ENCODE peak calls at places on chromosomes 4 and X, in six cellular contexts. N is pancreas, I is PC-3, X is heart right ventricle, J is PC-9, E is HepG2. F is an unnamed sample. For H3K4me1, the result is how much of the 10 kb centered on the place peaks cover.

GRCh38 chr4:4853371-4853823 is 6.1 kb upstream of the MSX1 start:
- DNase-seq in N (no peak), I (no peak), X (no peak), J (no peak), E (no peak), F (no peak)

GRCh38 chr4:145420595-145421214 is 60.9 kb upstream of the SMAD1 start:
- DNase-seq in N (no peak), I (no peak), X (no peak), J (no peak), E (peak), F (no peak)

GRCh38 chr4:66059131-66059530 is 388.8 kb upstream of the EPHA5 start:
- DNase-seq in N (no peak), I (no peak), X (no peak), J (no peak), E (no peak), F (no peak)

GRCh38 chr4:140839888-140840790 is 84.0 kb upstream of the TBC1D9 start:
- DNase-seq in N (no peak), I (no peak), X (no peak), J (no peak), E (no peak), F (no peak)

GRCh38 chrX:107674480-107675364 is 46.4 kb downstream of the PRPS1 start:
- DNase-seq in N (no peak), I (no peak), X (peak), J (peak), E (no peak), F (no peak)

GRCh38 chr4:56123547-56123946 is 174.8 kb downstream of the CEP135 start:
- DNase-seq in N (no peak), I (no peak), X (no peak), J (no peak), E (no peak), F (no peak)

GRCh38 chr4:42512226-42512625 is 114.9 kb downstream of the SHISA3 start:
- DNase-seq in N (no peak), I (no peak), X (no peak), J (no peak), E (no peak), F (no peak)

GRCh38 chr4:142194905-142195304 is 558.5 kb downstream of the IL15 start:
- DNase-seq in N (no peak), I (no peak), X (no peak), J (no peak), E (no peak), F (no peak)

GRCh38 chrX:337331-337831 is 18.8 kb upstream of the GTPBP6 start:
- DNase-seq in N (no peak), I (no peak), X (no peak), J (no peak), E (no peak), F (no peak)

DNA sequence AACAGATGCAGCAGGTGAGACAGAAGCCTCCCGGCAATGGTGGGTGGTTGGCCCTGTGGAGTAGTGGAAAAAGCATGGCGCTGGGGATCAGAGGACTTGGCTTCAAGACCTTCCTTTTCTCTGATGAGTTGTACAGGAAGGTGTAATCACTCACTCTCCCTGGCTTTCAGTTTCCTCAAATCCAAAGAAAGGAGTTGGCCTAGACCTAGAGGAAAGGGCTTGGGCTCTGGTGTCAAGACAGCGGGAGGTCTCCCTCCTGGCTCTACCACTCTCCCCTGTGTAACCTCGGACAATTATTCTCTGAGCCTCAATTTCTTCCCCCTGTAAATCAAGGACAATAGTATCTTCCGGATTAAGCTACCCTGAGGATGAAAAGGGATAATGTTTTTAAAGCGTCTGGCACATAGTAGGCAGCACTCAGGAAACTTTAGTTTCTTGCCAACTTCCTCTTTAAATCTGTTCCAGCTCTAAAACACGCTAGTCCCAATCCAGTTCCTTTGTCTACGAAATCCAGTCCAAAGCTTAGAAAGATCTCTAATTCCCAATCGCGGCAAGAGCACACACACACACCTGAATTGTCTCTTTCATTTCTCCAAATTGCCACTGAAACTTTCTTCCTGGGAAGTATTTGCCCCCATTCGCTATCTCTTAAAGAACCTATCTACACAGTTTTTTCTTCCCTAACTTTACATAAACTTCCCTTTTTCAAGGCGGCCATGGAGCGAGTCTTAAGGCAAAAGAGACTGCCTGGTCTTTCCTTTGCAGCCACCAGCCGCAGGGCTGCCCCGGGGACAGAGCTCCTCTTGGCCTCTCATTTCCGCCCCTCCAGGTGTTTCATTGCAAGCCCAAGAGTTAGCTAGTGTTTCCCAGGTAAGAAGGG is 29.9 kb upstream of the GPC4 start:
- DNase-seq in N (peak), I (peak), X (no peak), J (peak), E (no peak), F (no peak)
- H3K4me3 ChIP-seq in N (no peak), I (peak), X (peak), J (peak), E (no peak), F (no peak)

GRCh38 chrX:47723689-47724088 is 64.7 kb upstream of the UXT start:
- DNase-seq in N (no peak), I (no peak), X (no peak), J (no peak), E (peak), F (no peak)
- TF ChIP-seq CTCF in N (no peak), I (peak), X (no peak), J (no peak), E (peak), F (no peak)

GRCh38 chr4:25882226-25882625 is 19.4 kb upstream of the SEL1L3 start:
- DNase-seq in N (no peak), I (no peak), X (no peak), J (no peak), E (no peak), F (no peak)
- H3K4me1 ChIP-seq in N (under half), I (under half), X (under half), J (under half), E (under half), F (under half)

DNA sequence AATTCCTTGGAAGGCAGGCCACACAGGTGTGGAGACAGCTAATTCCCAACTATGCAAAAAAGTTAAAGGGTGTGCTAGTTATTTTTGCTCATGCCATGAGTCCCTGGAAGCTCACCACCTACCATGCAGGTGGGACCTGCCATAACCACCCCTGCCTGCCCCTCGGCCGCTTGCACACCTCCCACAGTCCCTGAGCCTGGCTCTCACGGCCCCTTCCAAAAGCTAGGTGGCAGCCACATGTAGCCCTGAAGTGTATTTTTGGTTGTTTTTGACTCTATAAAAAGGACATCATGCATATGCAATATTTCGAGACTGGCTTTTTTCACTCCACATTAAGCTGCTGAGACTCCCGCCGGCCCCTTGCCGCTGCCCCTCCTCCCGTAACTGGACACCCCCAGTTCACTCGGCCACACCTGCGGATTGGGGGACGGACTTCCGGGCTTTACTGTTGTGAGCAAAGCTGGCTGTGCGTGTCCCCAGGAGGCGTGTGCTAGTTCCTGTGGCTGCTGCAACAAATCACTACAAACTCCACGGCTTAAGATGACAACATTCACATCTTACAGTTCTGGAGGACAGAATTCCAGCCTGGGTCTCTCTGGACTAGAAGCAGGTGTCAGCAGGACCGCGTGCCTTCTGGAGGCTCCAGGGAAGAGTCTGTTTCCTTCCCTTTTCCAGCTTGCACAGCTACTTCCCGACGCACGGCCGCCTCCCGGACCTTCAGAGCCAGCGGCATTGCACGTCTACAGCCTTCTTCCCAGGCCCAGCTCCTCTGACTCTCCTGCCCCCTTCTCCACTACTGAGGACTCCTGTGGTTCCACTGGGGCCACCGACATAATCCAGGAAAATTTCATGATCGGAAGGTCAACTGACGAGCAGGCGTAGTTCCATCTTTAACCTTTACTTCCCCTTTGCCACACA is 24.8 kb downstream of the ZFYVE28 start:
- DNase-seq in N (peak), I (no peak), X (no peak), J (peak), E (peak), F (no peak)
- H3K4me3 ChIP-seq in N (peak), I (no peak), X (peak), J (no peak), E (peak), F (no peak)

GRCh38 chr4:60863442-60863841 is 336.7 kb upstream of the ADGRL3 start:
- DNase-seq in N (no peak), I (peak), X (no peak), J (no peak), E (no peak), F (no peak)

GRCh38 chr4:60868232-60868960 is 331.7 kb upstream of the ADGRL3 start:
- DNase-seq in N (no peak), I (no peak), X (no peak), J (no peak), E (no peak), F (no peak)

DNA sequence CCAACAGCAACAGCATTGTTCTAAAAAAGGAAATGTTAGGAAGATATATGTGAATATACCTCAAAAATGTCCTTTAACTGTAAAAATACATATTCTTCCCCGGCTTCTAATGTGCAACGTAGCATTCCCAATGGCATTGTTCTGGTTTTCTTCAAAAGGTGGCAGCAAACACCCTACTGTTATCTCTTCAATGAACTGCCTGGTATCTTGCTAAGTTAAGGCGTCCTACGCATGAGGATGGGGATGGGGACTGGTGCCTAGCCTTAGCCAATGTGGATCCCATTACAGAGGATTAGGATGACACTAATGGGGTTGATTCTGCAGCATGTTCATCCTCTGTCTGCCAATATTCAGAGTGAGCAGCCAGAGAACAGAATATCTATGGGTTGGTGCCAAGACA is 334.9 kb upstream of the ADGRL3 start:
- DNase-seq in N (no peak), I (peak), X (no peak), J (no peak), E (no peak), F (peak)
- TF ChIP-seq CTCF in N (no peak), I (peak), X (no peak), J (no peak), E (no peak), F (peak)